ENCODE peak calls at places on chromosome 21, in four cellular contexts. Y is HCT116, T is transverse colon, E is prostate gland. U is an unnamed sample.
A peak's percentile ranks its signal among the peaks of the same experiment; 100 is the strongest.

GRCh38 chr21:46298083-46298412 is 11.9 kb downstream of the YBEY start:
- DNase-seq in Y (no peak), T (no peak), E (no peak), U (no peak)

GRCh38 chr21:15063821-15064575 is 802 bp downstream of the NRIP1 start:
- DNase-seq in T (peak; percentile 41), Y (no peak), E (peak; percentile 34), U (peak; percentile 77)

GRCh38 chr21:14076143-14076806 is 134.5 kb downstream of the LIPI start:
- DNase-seq in E (no peak), T (no peak), Y (no peak), U (no peak)

GRCh38 chr21:46008893-46009635 is 27.5 kb downstream of the COL6A1 start:
- DNase-seq in T (no peak), E (no peak), Y (no peak), U (no peak)

GRCh38 chr21:14271053-14271452 is 55.1 kb downstream of the RBM11 start:
- DNase-seq in Y (no peak), T (no peak), E (no peak), U (no peak)

GRCh38 chr21:45412909-45413581 is 8.1 kb downstream of the COL18A1 start:
- DNase-seq in E (no peak), T (no peak), Y (no peak), U (no peak)

GRCh38 chr21:17903029-17903806 is 84.1 kb upstream of the C21orf91 start:
- DNase-seq in Y (no peak), T (no peak), E (no peak), U (no peak)

GRCh38 chr21:29267666-29268065 is 31.1 kb upstream of the BACH1 start:
- DNase-seq in T (no peak), E (no peak), Y (no peak), U (no peak)

GRCh38 chr21:19607983-19608668 is 1204.5 kb upstream of the TMPRSS15 start:
- DNase-seq in E (no peak), T (no peak), Y (no peak), U (no peak)

GRCh38 chr21:45562401-45562800 is 20.2 kb upstream of the SLC19A1 start:
- DNase-seq in E (no peak), Y (no peak), T (no peak), U (peak; percentile 2)

GRCh38 chr21:31173881-31174555 is 135.7 kb upstream of the KRTAP19-8 start:
- DNase-seq in T (no peak), Y (no peak), E (no peak), U (no peak)

GRCh38 chr21:46552865-46553379 is 52.0 kb downstream of the S100B start:
- DNase-seq in Y (no peak), T (no peak), E (no peak), U (no peak)

GRCh38 chr21:30676737-30677136 is 34.1 kb downstream of the KRTAP20-3 start:
- DNase-seq in Y (no peak), T (no peak), E (no peak), U (no peak)

GRCh38 chr21:34874689-34875513 is 174.2 kb downstream of the RUNX1 start:
- DNase-seq in E (no peak), T (no peak), Y (no peak), U (no peak)

GRCh38 chr21:34022557-34023335 is 50.6 kb upstream of the MRPS6 start:
- DNase-seq in E (no peak), T (no peak), Y (no peak), U (no peak)

GRCh38 chr21:27244356-27244755 is 277.5 kb upstream of the ADAMTS5 start:
- DNase-seq in Y (no peak), E (no peak), T (no peak), U (no peak)

GRCh38 chr21:44390886-44391285 is 37.5 kb downstream of the TRPM2 start:
- DNase-seq in T (no peak), Y (no peak), E (no peak), U (no peak)

GRCh38 chr21:17585875-17586450 is 26.7 kb downstream of the BTG3 start:
- DNase-seq in Y (peak; percentile 42), T (no peak), E (no peak), U (no peak)

GRCh38 chr21:34593954-34594531 is 20.9 kb downstream of the RCAN1 start:
- DNase-seq in T (no peak), E (no peak), Y (no peak), U (no peak)

GRCh38 chr21:15455819-15456462 is 273.8 kb upstream of the USP25 start:
- DNase-seq in Y (no peak), E (no peak), T (peak; percentile 87), U (no peak)

GRCh38 chr21:35316933-35317332 is 267.8 kb upstream of the RUNX1 start:
- DNase-seq in Y (no peak), T (no peak), E (no peak), U (no peak)

GRCh38 chr21:45098867-45099266 is 24.5 kb downstream of the ADARB1 start:
- DNase-seq in Y (no peak), T (no peak), E (no peak), U (no peak)

GRCh38 chr21:27221084-27221483 is 254.2 kb upstream of the ADAMTS5 start:
- DNase-seq in E (no peak), Y (no peak), T (no peak), U (no peak)

GRCh38 chr21:16193758-16194606 is 464.2 kb downstream of the USP25 start:
- DNase-seq in Y (no peak), E (peak; percentile 59), T (peak; percentile 12), U (peak; percentile 73)

GRCh38 chr21:31530918-31531705 is 128.4 kb upstream of the SOD1 start:
- DNase-seq in E (peak; percentile 23), Y (no peak), T (peak; percentile 69), U (no peak)

GRCh38 chr21:32315511-32316362 is 17.1 kb downstream of the MRAP start:
- DNase-seq in T (no peak), E (no peak), Y (no peak), U (peak; percentile 61)

GRCh38 chr21:39763282-39763970 is 18.4 kb downstream of the IGSF5 start:
- DNase-seq in E (no peak), T (no peak), Y (no peak), U (no peak)

GRCh38 chr21:38388684-38389676 is 109.3 kb downstream of the ERG start:
- DNase-seq in Y (no peak), E (no peak), T (no peak), U (no peak)
- TF ChIP-seq POLR2A in Y (no peak), E (no peak), T (no peak), U (no peak)

DNA sequence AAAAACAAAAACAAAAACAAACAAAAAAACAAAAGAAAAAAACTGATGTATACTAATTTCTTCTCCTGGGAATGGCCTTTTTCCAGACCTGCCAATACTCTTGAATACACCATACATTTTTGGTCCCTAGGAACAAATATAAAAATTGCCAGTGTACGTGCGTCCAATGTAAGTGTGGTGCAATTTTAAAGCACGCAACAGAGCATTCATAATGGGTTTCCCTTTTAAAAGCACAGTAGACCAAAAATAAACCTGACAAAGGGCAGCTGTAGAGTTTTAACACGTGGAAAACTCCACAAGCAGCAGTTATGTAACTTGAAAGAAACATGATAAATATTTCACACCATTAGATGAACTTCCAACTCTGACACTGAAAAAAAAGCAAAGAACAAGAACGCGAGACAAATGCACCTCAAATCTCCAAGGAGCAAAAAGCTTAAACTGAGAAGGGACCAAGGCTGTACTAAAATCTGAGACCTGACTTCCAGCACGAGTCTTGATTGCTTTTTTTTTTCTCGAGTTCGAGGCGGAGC is 358 bp upstream of the JAM2 start:
- DNase-seq in E (no peak), T (no peak), Y (no peak), U (no peak)
- TF ChIP-seq POLR2AphosphoS5 in E (peak; percentile 27), T (no peak), Y (no peak), U (no peak)

GRCh38 chr21:41684381-41685245 is 82.2 kb downstream of the RIPK4 start:
- DNase-seq in T (peak; percentile 51), E (peak; percentile 77), Y (no peak), U (no peak)

GRCh38 chr21:41685511-41686149 is 81.2 kb downstream of the RIPK4 start:
- DNase-seq in E (no peak), Y (no peak), T (no peak), U (no peak)

GRCh38 chr21:41682719-41683179 is 84.1 kb downstream of the RIPK4 start:
- DNase-seq in Y (no peak), E (no peak), T (no peak), U (no peak)

GRCh38 chr21:41681939-41682718 is 84.7 kb downstream of the RIPK4 start:
- DNase-seq in Y (no peak), T (no peak), E (no peak), U (no peak)

GRCh38 chr21:41683815-41684214 is 83.0 kb downstream of the RIPK4 start:
- DNase-seq in Y (no peak), T (no peak), E (no peak), U (no peak)
- H3K4me1 ChIP-seq in Y (peaks cover 24% of the 10 kb centered on the region), T (peaks cover 4% of the 10 kb centered on the region), E (peaks cover 34% of the 10 kb centered on the region), U (peaks cover 67% of the 10 kb centered on the region)

DNA sequence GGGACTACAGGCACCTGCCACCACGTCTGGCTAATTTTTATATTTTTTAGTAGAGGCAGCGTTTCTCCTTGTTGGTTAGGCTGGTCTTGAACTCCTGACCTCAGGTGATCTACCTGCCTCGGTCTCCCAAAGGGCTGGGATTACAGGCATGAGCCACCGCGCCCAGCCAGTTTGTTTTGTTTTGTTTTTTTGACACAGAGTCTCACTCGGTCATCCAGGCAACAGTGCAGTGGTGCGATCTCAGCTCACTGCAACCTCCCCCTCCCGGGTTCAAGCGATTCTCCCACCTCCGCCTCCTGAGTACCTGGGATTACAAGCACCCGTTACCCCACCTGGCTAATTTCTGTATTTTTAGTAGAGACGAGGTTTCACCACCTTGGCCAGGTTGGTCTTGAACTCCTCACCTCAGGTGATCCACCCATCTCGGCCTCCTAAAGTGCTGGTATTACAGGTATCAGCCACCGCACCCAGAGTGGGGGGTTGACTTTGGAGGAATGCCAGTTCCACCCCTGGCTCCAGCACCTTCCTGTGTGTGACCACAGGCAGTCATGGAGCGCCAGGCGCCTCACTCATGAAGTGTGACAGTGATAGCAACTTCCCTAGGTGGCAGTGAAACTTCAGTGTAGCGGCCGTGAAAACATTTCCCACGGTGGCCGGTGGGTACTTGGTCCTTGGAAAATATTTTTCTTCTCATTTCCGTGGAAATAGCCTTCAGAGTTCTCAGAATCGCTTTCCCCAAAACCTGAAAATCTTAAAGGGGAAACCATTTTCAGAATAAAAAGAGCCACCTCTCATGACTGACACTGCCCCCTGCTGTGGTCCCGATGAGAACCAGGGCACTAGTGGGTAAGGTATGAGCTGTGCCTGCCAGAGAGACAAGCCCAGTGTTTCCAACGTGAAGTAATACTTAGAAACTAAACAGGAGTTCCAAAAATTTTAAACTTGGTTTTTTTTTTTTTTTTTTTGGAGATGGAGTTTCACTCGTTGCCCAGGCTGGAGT is 48.6 kb downstream of the WDR4 start:
- DNase-seq in T (no peak), Y (no peak), E (no peak), U (peak; percentile 49)
- TF ChIP-seq POLR2A in T (no peak), Y (no peak), E (no peak), U (no peak)

GRCh38 chr21:25589905-25590304 is 17.4 kb downstream of the MRPL39 start:
- DNase-seq in Y (no peak), T (no peak), E (no peak), U (no peak)

GRCh38 chr21:25582888-25583287 is 24.4 kb downstream of the MRPL39 start:
- DNase-seq in E (no peak), T (no peak), Y (no peak), U (no peak)

GRCh38 chr21:25583370-25584133 is 23.7 kb downstream of the MRPL39 start:
- DNase-seq in T (no peak), E (no peak), Y (no peak), U (no peak)

GRCh38 chr21:25584833-25585232 is 22.4 kb downstream of the MRPL39 start:
- DNase-seq in T (no peak), E (no peak), Y (no peak), U (no peak)

GRCh38 chr21:25586242-25586805 is 21.0 kb downstream of the MRPL39 start:
- DNase-seq in T (no peak), E (no peak), Y (no peak), U (no peak)
- TF ChIP-seq POLR2AphosphoS5 in T (no peak), E (no peak), Y (no peak), U (no peak)

GRCh38 chr21:41955516-41955915 is 1.7 kb upstream of the C2CD2 start:
- DNase-seq in T (no peak), E (no peak), Y (no peak), U (no peak)
- H3K4me1 ChIP-seq in T (no peaks in the 10 kb centered on the region), E (peaks cover 14% of the 10 kb centered on the region), Y (peaks cover 36% of the 10 kb centered on the region), U (peaks cover 55% of the 10 kb centered on the region)